ENCODE peak calls at places on chromosomes 11 and 22, in ten cellular contexts. One of them, this sample, is unnamed.
A peak's percentile ranks its signal among the peaks of the same experiment; 100 is the strongest.

GRCh38 chr11:75639752-75640151 is 29.1 kb downstream of the MAP6 start:
- DNase-seq in ovary: peak; percentile 55
- DNase-seq in heart left ventricle: peak; percentile 74
- DNase-seq in HCT116: no peak
- DNase-seq in H54: no peak
- DNase-seq in Peyer's patch: peak; percentile 61
- DNase-seq in A549: no peak
- DNase-seq in gastrocnemius medialis: peak; percentile 50
- DNase-seq in IMR-90: peak; percentile 59
- DNase-seq in HepG2: no peak
- DNase-seq in this sample: peak; percentile 96

GRCh38 chr11:57778318-57779037 is 16.9 kb downstream of the CTNND1 start:
- DNase-seq in IMR-90: peak; percentile 98
- DNase-seq in ovary: peak; percentile 94
- DNase-seq in Peyer's patch: peak; percentile 89
- DNase-seq in gastrocnemius medialis: peak; percentile 66
- DNase-seq in heart left ventricle: peak; percentile 96
- DNase-seq in HepG2: peak; percentile 99
- DNase-seq in H54: peak; percentile 67
- DNase-seq in A549: peak; percentile 94
- DNase-seq in HCT116: peak; percentile 89
- DNase-seq in this sample: peak; percentile 99

GRCh38 chr22:49667236-49667635 is 160.4 kb downstream of the BRD1 start:
- DNase-seq in A549: no peak
- DNase-seq in HepG2: no peak
- DNase-seq in H54: no peak
- DNase-seq in heart left ventricle: peak; percentile 61
- DNase-seq in IMR-90: no peak
- DNase-seq in gastrocnemius medialis: no peak
- DNase-seq in HCT116: no peak
- DNase-seq in ovary: no peak
- DNase-seq in Peyer's patch: no peak
- DNase-seq in this sample: no peak

GRCh38 chr11:118263694-118264567 is at the start of gene MPZL2:
- DNase-seq in Peyer's patch: peak; percentile 73
- DNase-seq in ovary: no peak
- DNase-seq in IMR-90: no peak
- DNase-seq in A549: no peak
- DNase-seq in heart left ventricle: peak; percentile 31
- DNase-seq in HCT116: peak; percentile 65
- DNase-seq in gastrocnemius medialis: no peak
- DNase-seq in H54: no peak
- DNase-seq in HepG2: peak; percentile 81
- DNase-seq in this sample: peak; percentile 84

GRCh38 chr11:83157755-83158473 is 983 bp downstream of the PCF11 start:
- DNase-seq in ovary: peak; percentile 64
- DNase-seq in HCT116: no peak
- DNase-seq in heart left ventricle: peak; percentile 64
- DNase-seq in HepG2: peak; percentile 39
- DNase-seq in IMR-90: peak; percentile 33
- DNase-seq in H54: no peak
- DNase-seq in gastrocnemius medialis: peak; percentile 72
- DNase-seq in A549: peak; percentile 61
- DNase-seq in Peyer's patch: peak; percentile 71
- DNase-seq in this sample: peak; percentile 52

GRCh38 chr11:14065153-14065552 is 102.6 kb downstream of the SPON1 start:
- DNase-seq in IMR-90: no peak
- DNase-seq in HepG2: no peak
- DNase-seq in gastrocnemius medialis: no peak
- DNase-seq in H54: no peak
- DNase-seq in Peyer's patch: peak; percentile 74
- DNase-seq in heart left ventricle: no peak
- DNase-seq in HCT116: no peak
- DNase-seq in A549: no peak
- DNase-seq in ovary: no peak
- DNase-seq in this sample: no peak

GRCh38 chr11:30244255-30244654 is 13.4 kb downstream of the FSHB start:
- DNase-seq in A549: peak; percentile 8
- DNase-seq in Peyer's patch: no peak
- DNase-seq in gastrocnemius medialis: no peak
- DNase-seq in IMR-90: peak; percentile 58
- DNase-seq in ovary: no peak
- DNase-seq in heart left ventricle: no peak
- DNase-seq in H54: peak; percentile 13
- DNase-seq in HepG2: no peak
- DNase-seq in HCT116: peak; percentile 29
- DNase-seq in this sample: no peak

GRCh38 chr11:35274909-35275807 is 136.2 kb downstream of the CD44 start:
- DNase-seq in ovary: no peak
- DNase-seq in HepG2: peak; percentile 3
- DNase-seq in Peyer's patch: no peak
- DNase-seq in H54: no peak
- DNase-seq in heart left ventricle: peak; percentile 41
- DNase-seq in gastrocnemius medialis: no peak
- DNase-seq in HCT116: no peak
- DNase-seq in A549: peak; percentile 45
- DNase-seq in IMR-90: no peak
- DNase-seq in this sample: peak; percentile 71

GRCh38 chr11:69213964-69214363 is 58.2 kb downstream of the SMIM38 start:
- DNase-seq in A549: no peak
- DNase-seq in H54: no peak
- DNase-seq in IMR-90: no peak
- DNase-seq in HCT116: no peak
- DNase-seq in HepG2: no peak
- DNase-seq in Peyer's patch: no peak
- DNase-seq in heart left ventricle: no peak
- DNase-seq in gastrocnemius medialis: no peak
- DNase-seq in ovary: no peak
- DNase-seq in this sample: no peak

GRCh38 chr11:56910785-56911184 is 77.9 kb upstream of the OR5AK2 start:
- DNase-seq in gastrocnemius medialis: no peak
- DNase-seq in IMR-90: no peak
- DNase-seq in HCT116: no peak
- DNase-seq in HepG2: no peak
- DNase-seq in heart left ventricle: no peak
- DNase-seq in A549: peak; percentile 78
- DNase-seq in Peyer's patch: no peak
- DNase-seq in H54: no peak
- DNase-seq in ovary: no peak
- DNase-seq in this sample: no peak

GRCh38 chr22:42316988-42317387 is 46.5 kb upstream of the TCF20 start:
- DNase-seq in HCT116: no peak
- DNase-seq in gastrocnemius medialis: no peak
- DNase-seq in A549: no peak
- DNase-seq in IMR-90: no peak
- DNase-seq in heart left ventricle: no peak
- DNase-seq in H54: peak; percentile 50
- DNase-seq in ovary: peak; percentile 45
- DNase-seq in HepG2: no peak
- DNase-seq in Peyer's patch: peak; percentile 85
- DNase-seq in this sample: no peak

GRCh38 chr11:112834277-112834755 is 126.9 kb upstream of the NCAM1 start:
- DNase-seq in HCT116: no peak
- DNase-seq in IMR-90: no peak
- DNase-seq in gastrocnemius medialis: peak; percentile 86
- DNase-seq in heart left ventricle: peak; percentile 89
- DNase-seq in Peyer's patch: no peak
- DNase-seq in ovary: no peak
- DNase-seq in H54: no peak
- DNase-seq in A549: no peak
- DNase-seq in HepG2: no peak
- DNase-seq in this sample: peak; percentile 97

GRCh38 chr22:30286813-30287625 is 2.3 kb downstream of the CASTOR1 start:
- DNase-seq in gastrocnemius medialis: peak; percentile 45
- DNase-seq in IMR-90: peak; percentile 46
- DNase-seq in heart left ventricle: no peak
- DNase-seq in HepG2: peak; percentile 45
- DNase-seq in A549: peak; percentile 73
- DNase-seq in HCT116: no peak
- DNase-seq in Peyer's patch: peak; percentile 89
- DNase-seq in ovary: peak; percentile 71
- DNase-seq in H54: no peak
- DNase-seq in this sample: peak; percentile 72

GRCh38 chr11:106309070-106309684 is 231.7 kb downstream of the AASDHPPT start:
- DNase-seq in gastrocnemius medialis: no peak
- DNase-seq in ovary: no peak
- DNase-seq in IMR-90: no peak
- DNase-seq in A549: no peak
- DNase-seq in HepG2: no peak
- DNase-seq in H54: no peak
- DNase-seq in Peyer's patch: no peak
- DNase-seq in HCT116: no peak
- DNase-seq in heart left ventricle: no peak
- DNase-seq in this sample: no peak

GRCh38 chr11:27926981-27927481 is 180.9 kb downstream of the KIF18A start:
- DNase-seq in gastrocnemius medialis: no peak
- DNase-seq in IMR-90: peak; percentile 88
- DNase-seq in Peyer's patch: no peak
- DNase-seq in HepG2: no peak
- DNase-seq in heart left ventricle: no peak
- DNase-seq in H54: peak; percentile 30
- DNase-seq in ovary: no peak
- DNase-seq in HCT116: no peak
- DNase-seq in A549: peak; percentile 29
- DNase-seq in this sample: no peak

GRCh38 chr11:27926469-27926868 is 181.5 kb downstream of the KIF18A start:
- DNase-seq in A549: no peak
- DNase-seq in Peyer's patch: no peak
- DNase-seq in heart left ventricle: no peak
- DNase-seq in ovary: no peak
- DNase-seq in HepG2: no peak
- DNase-seq in HCT116: no peak
- DNase-seq in gastrocnemius medialis: no peak
- DNase-seq in H54: no peak
- DNase-seq in IMR-90: no peak
- DNase-seq in this sample: no peak

GRCh38 chr11:27916541-27917100 is 191.3 kb downstream of the KIF18A start:
- DNase-seq in gastrocnemius medialis: no peak
- DNase-seq in heart left ventricle: no peak
- DNase-seq in ovary: no peak
- DNase-seq in A549: no peak
- DNase-seq in H54: no peak
- DNase-seq in IMR-90: peak; percentile 23
- DNase-seq in HCT116: no peak
- DNase-seq in Peyer's patch: no peak
- DNase-seq in HepG2: no peak
- DNase-seq in this sample: no peak

GRCh38 chr11:27926056-27926455 is 181.9 kb downstream of the KIF18A start:
- DNase-seq in heart left ventricle: no peak
- DNase-seq in A549: no peak
- DNase-seq in HepG2: no peak
- DNase-seq in IMR-90: no peak
- DNase-seq in H54: no peak
- DNase-seq in ovary: no peak
- DNase-seq in gastrocnemius medialis: no peak
- DNase-seq in HCT116: no peak
- DNase-seq in Peyer's patch: no peak
- DNase-seq in this sample: no peak

GRCh38 chr11:27921472-27921871 is 186.5 kb downstream of the KIF18A start:
- DNase-seq in ovary: no peak
- DNase-seq in gastrocnemius medialis: no peak
- DNase-seq in A549: no peak
- DNase-seq in IMR-90: peak; percentile 13
- DNase-seq in Peyer's patch: no peak
- DNase-seq in HepG2: no peak
- DNase-seq in H54: no peak
- DNase-seq in HCT116: no peak
- DNase-seq in heart left ventricle: no peak
- DNase-seq in this sample: no peak
- TF ChIP-seq POLR2A in ovary: no peak
- TF ChIP-seq POLR2A in gastrocnemius medialis: no peak
- TF ChIP-seq POLR2A in A549: no peak
- TF ChIP-seq POLR2A in IMR-90: no peak
- TF ChIP-seq POLR2A in Peyer's patch: no peak
- TF ChIP-seq POLR2A in HepG2: no peak
- TF ChIP-seq POLR2A in H54: no peak
- TF ChIP-seq POLR2A in HCT116: no peak
- TF ChIP-seq POLR2A in heart left ventricle: no peak
- TF ChIP-seq POLR2A in this sample: no peak

GRCh38 chr22:44182591-44183588 is 2.2 kb downstream of the PARVG start:
- DNase-seq in HepG2: no peak
- DNase-seq in HCT116: no peak
- DNase-seq in H54: no peak
- DNase-seq in ovary: no peak
- DNase-seq in IMR-90: no peak
- DNase-seq in A549: no peak
- DNase-seq in gastrocnemius medialis: peak; percentile 39
- DNase-seq in heart left ventricle: peak; percentile 71
- DNase-seq in Peyer's patch: no peak
- DNase-seq in this sample: no peak
- TF ChIP-seq POLR2A in HepG2: no peak
- TF ChIP-seq POLR2A in HCT116: no peak
- TF ChIP-seq POLR2A in H54: no peak
- TF ChIP-seq POLR2A in ovary: no peak
- TF ChIP-seq POLR2A in IMR-90: no peak
- TF ChIP-seq POLR2A in A549: no peak
- TF ChIP-seq POLR2A in gastrocnemius medialis: no peak
- TF ChIP-seq POLR2A in heart left ventricle: no peak
- TF ChIP-seq POLR2A in Peyer's patch: no peak
- TF ChIP-seq POLR2A in this sample: no peak

GRCh38 chr11:65997286-65997685 is 4.7 kb downstream of the EIF1AD start:
- DNase-seq in ovary: no peak
- DNase-seq in H54: no peak
- DNase-seq in A549: no peak
- DNase-seq in HepG2: no peak
- DNase-seq in IMR-90: no peak
- DNase-seq in gastrocnemius medialis: no peak
- DNase-seq in heart left ventricle: no peak
- DNase-seq in Peyer's patch: no peak
- DNase-seq in HCT116: no peak
- DNase-seq in this sample: no peak

GRCh38 chr11:65987336-65987735 is 14.6 kb downstream of the EIF1AD start:
- DNase-seq in heart left ventricle: no peak
- DNase-seq in HCT116: no peak
- DNase-seq in HepG2: no peak
- DNase-seq in A549: no peak
- DNase-seq in H54: no peak
- DNase-seq in IMR-90: no peak
- DNase-seq in gastrocnemius medialis: no peak
- DNase-seq in ovary: no peak
- DNase-seq in Peyer's patch: no peak
- DNase-seq in this sample: no peak

GRCh38 chr11:65988791-65989592 is 13.0 kb downstream of the EIF1AD start:
- DNase-seq in H54: peak; percentile 79
- DNase-seq in gastrocnemius medialis: peak; percentile 91
- DNase-seq in IMR-90: peak; percentile 96
- DNase-seq in Peyer's patch: peak; percentile 78
- DNase-seq in HCT116: peak; percentile 95
- DNase-seq in A549: peak; percentile 96
- DNase-seq in HepG2: peak; percentile 92
- DNase-seq in ovary: peak; percentile 94
- DNase-seq in heart left ventricle: peak; percentile 86
- DNase-seq in this sample: peak; percentile 92

GRCh38 chr11:65992056-65992455 is 9.9 kb downstream of the EIF1AD start:
- DNase-seq in ovary: no peak
- DNase-seq in HepG2: no peak
- DNase-seq in H54: no peak
- DNase-seq in A549: no peak
- DNase-seq in gastrocnemius medialis: no peak
- DNase-seq in HCT116: no peak
- DNase-seq in Peyer's patch: no peak
- DNase-seq in heart left ventricle: no peak
- DNase-seq in IMR-90: no peak
- DNase-seq in this sample: no peak
- TF ChIP-seq POLR2A in ovary: no peak
- TF ChIP-seq POLR2A in HepG2: no peak
- TF ChIP-seq POLR2A in H54: no peak
- TF ChIP-seq POLR2A in A549: no peak
- TF ChIP-seq POLR2A in gastrocnemius medialis: no peak
- TF ChIP-seq POLR2A in HCT116: no peak
- TF ChIP-seq POLR2A in Peyer's patch: no peak
- TF ChIP-seq POLR2A in heart left ventricle: no peak
- TF ChIP-seq POLR2A in IMR-90: no peak
- TF ChIP-seq POLR2A in this sample: no peak

GRCh38 chr11:130001491-130002351 is 914 bp downstream of the PRDM10 start:
- DNase-seq in HepG2: peak; percentile 28
- DNase-seq in Peyer's patch: peak; percentile 74
- DNase-seq in heart left ventricle: peak; percentile 53
- DNase-seq in gastrocnemius medialis: no peak
- DNase-seq in HCT116: no peak
- DNase-seq in ovary: peak; percentile 30
- DNase-seq in H54: peak; percentile 10
- DNase-seq in A549: peak; percentile 12
- DNase-seq in IMR-90: peak; percentile 25
- DNase-seq in this sample: peak; percentile 39
- TF ChIP-seq POLR2A in HepG2: peak; percentile 72
- TF ChIP-seq POLR2A in Peyer's patch: peak; percentile 24
- TF ChIP-seq POLR2A in heart left ventricle: no peak
- TF ChIP-seq POLR2A in gastrocnemius medialis: peak; percentile 74
- TF ChIP-seq POLR2A in HCT116: no peak
- TF ChIP-seq POLR2A in ovary: no peak
- TF ChIP-seq POLR2A in H54: no peak
- TF ChIP-seq POLR2A in A549: no peak
- TF ChIP-seq POLR2A in IMR-90: no peak
- TF ChIP-seq POLR2A in this sample: no peak